ENCODE peak calls at places on chromosomes 3 and 15, in nine cellular contexts. One of them, this sample, is unnamed.

GRCh38 chr3:168249048-168249538 is 153.4 kb upstream of the GOLIM4 start:
- DNase-seq in activated T-cell treated with anti-CD3 and anti-CD28 coated beads for 48 hours: no peak
- DNase-seq in natural killer cell: no peak
- DNase-seq in T-helper 2 cell: no peak
- DNase-seq in cortex of kidney: no peak
- DNase-seq in hippocampal formation: no peak
- DNase-seq in HTR-8/SVneo: peak; percentile 8
- DNase-seq in fibroblast of pulmonary artery: peak; percentile 23
- DNase-seq in left ventricle myocardium inferior: no peak
- DNase-seq in this sample: no peak

GRCh38 chr3:111627092-111627491 is 31.9 kb upstream of the ZBED2 start:
- DNase-seq in activated T-cell treated with anti-CD3 and anti-CD28 coated beads for 48 hours: no peak
- DNase-seq in HTR-8/SVneo: no peak
- DNase-seq in fibroblast of pulmonary artery: no peak
- DNase-seq in natural killer cell: no peak
- DNase-seq in hippocampal formation: no peak
- DNase-seq in cortex of kidney: no peak
- DNase-seq in left ventricle myocardium inferior: no peak
- DNase-seq in T-helper 2 cell: no peak
- DNase-seq in this sample: no peak

GRCh38 chr3:97269202-97269601 is 454.8 kb downstream of the EPHA6 start:
- DNase-seq in left ventricle myocardium inferior: no peak
- DNase-seq in T-helper 2 cell: no peak
- DNase-seq in cortex of kidney: no peak
- DNase-seq in HTR-8/SVneo: no peak
- DNase-seq in hippocampal formation: no peak
- DNase-seq in activated T-cell treated with anti-CD3 and anti-CD28 coated beads for 48 hours: no peak
- DNase-seq in natural killer cell: no peak
- DNase-seq in fibroblast of pulmonary artery: no peak
- DNase-seq in this sample: no peak

GRCh38 chr15:56102401-56102800 is 109.0 kb upstream of the NEDD4 start:
- DNase-seq in cortex of kidney: no peak
- DNase-seq in HTR-8/SVneo: no peak
- DNase-seq in left ventricle myocardium inferior: no peak
- DNase-seq in activated T-cell treated with anti-CD3 and anti-CD28 coated beads for 48 hours: no peak
- DNase-seq in natural killer cell: no peak
- DNase-seq in T-helper 2 cell: no peak
- DNase-seq in fibroblast of pulmonary artery: no peak
- DNase-seq in hippocampal formation: no peak
- DNase-seq in this sample: no peak

GRCh38 chr3:138471481-138471880 is 37.1 kb downstream of the ESYT3 start:
- DNase-seq in hippocampal formation: no peak
- DNase-seq in natural killer cell: no peak
- DNase-seq in cortex of kidney: no peak
- DNase-seq in left ventricle myocardium inferior: no peak
- DNase-seq in HTR-8/SVneo: no peak
- DNase-seq in T-helper 2 cell: no peak
- DNase-seq in fibroblast of pulmonary artery: no peak
- DNase-seq in activated T-cell treated with anti-CD3 and anti-CD28 coated beads for 48 hours: no peak
- DNase-seq in this sample: no peak

GRCh38 chr3:152235709-152236298 is 32.9 kb upstream of the MBNL1 start:
- DNase-seq in cortex of kidney: no peak
- DNase-seq in T-helper 2 cell: no peak
- DNase-seq in HTR-8/SVneo: peak; percentile 18
- DNase-seq in natural killer cell: no peak
- DNase-seq in activated T-cell treated with anti-CD3 and anti-CD28 coated beads for 48 hours: no peak
- DNase-seq in fibroblast of pulmonary artery: peak; percentile 39
- DNase-seq in hippocampal formation: no peak
- DNase-seq in left ventricle myocardium inferior: no peak
- DNase-seq in this sample: no peak

GRCh38 chr15:56608140-56608778 is 125.0 kb downstream of the ZNF280D start:
- DNase-seq in natural killer cell: no peak
- DNase-seq in fibroblast of pulmonary artery: no peak
- DNase-seq in cortex of kidney: no peak
- DNase-seq in T-helper 2 cell: no peak
- DNase-seq in activated T-cell treated with anti-CD3 and anti-CD28 coated beads for 48 hours: no peak
- DNase-seq in hippocampal formation: no peak
- DNase-seq in HTR-8/SVneo: no peak
- DNase-seq in left ventricle myocardium inferior: no peak
- DNase-seq in this sample: no peak

GRCh38 chr15:91302588-91303439 is 202.8 kb downstream of the SV2B start:
- DNase-seq in left ventricle myocardium inferior: no peak
- DNase-seq in fibroblast of pulmonary artery: peak; percentile 74
- DNase-seq in natural killer cell: no peak
- DNase-seq in activated T-cell treated with anti-CD3 and anti-CD28 coated beads for 48 hours: no peak
- DNase-seq in hippocampal formation: peak; percentile 18
- DNase-seq in HTR-8/SVneo: peak; percentile 65
- DNase-seq in T-helper 2 cell: no peak
- DNase-seq in cortex of kidney: no peak
- DNase-seq in this sample: peak; percentile 34

GRCh38 chr3:166527325-166527724 is 690.1 kb upstream of the BCHE start:
- DNase-seq in T-helper 2 cell: no peak
- DNase-seq in activated T-cell treated with anti-CD3 and anti-CD28 coated beads for 48 hours: no peak
- DNase-seq in HTR-8/SVneo: peak; percentile 5
- DNase-seq in cortex of kidney: no peak
- DNase-seq in left ventricle myocardium inferior: no peak
- DNase-seq in natural killer cell: no peak
- DNase-seq in fibroblast of pulmonary artery: peak; percentile 0
- DNase-seq in hippocampal formation: no peak
- DNase-seq in this sample: no peak

GRCh38 chr3:159732172-159733111 is 256.2 kb upstream of the IL12A start:
- DNase-seq in HTR-8/SVneo: no peak
- DNase-seq in activated T-cell treated with anti-CD3 and anti-CD28 coated beads for 48 hours: no peak
- DNase-seq in hippocampal formation: no peak
- DNase-seq in left ventricle myocardium inferior: no peak
- DNase-seq in cortex of kidney: no peak
- DNase-seq in T-helper 2 cell: no peak
- DNase-seq in fibroblast of pulmonary artery: peak; percentile 39
- DNase-seq in natural killer cell: no peak
- DNase-seq in this sample: no peak

GRCh38 chr3:11539218-11539617 is 104.5 kb downstream of the VGLL4 start:
- DNase-seq in cortex of kidney: no peak
- DNase-seq in T-helper 2 cell: no peak
- DNase-seq in fibroblast of pulmonary artery: no peak
- DNase-seq in natural killer cell: no peak
- DNase-seq in left ventricle myocardium inferior: no peak
- DNase-seq in HTR-8/SVneo: no peak
- DNase-seq in activated T-cell treated with anti-CD3 and anti-CD28 coated beads for 48 hours: no peak
- DNase-seq in hippocampal formation: no peak
- DNase-seq in this sample: no peak

GRCh38 chr3:38004415-38005075 is 14.0 kb downstream of the VILL start:
- DNase-seq in cortex of kidney: no peak
- DNase-seq in HTR-8/SVneo: peak; percentile 50
- DNase-seq in activated T-cell treated with anti-CD3 and anti-CD28 coated beads for 48 hours: no peak
- DNase-seq in left ventricle myocardium inferior: peak; percentile 79
- DNase-seq in fibroblast of pulmonary artery: peak; percentile 72
- DNase-seq in T-helper 2 cell: peak; percentile 22
- DNase-seq in hippocampal formation: peak; percentile 75
- DNase-seq in natural killer cell: no peak
- DNase-seq in this sample: peak; percentile 81

GRCh38 chr15:76197703-76198455 is 113.4 kb downstream of the ETFA start:
- DNase-seq in fibroblast of pulmonary artery: no peak
- DNase-seq in T-helper 2 cell: no peak
- DNase-seq in left ventricle myocardium inferior: no peak
- DNase-seq in cortex of kidney: no peak
- DNase-seq in HTR-8/SVneo: no peak
- DNase-seq in activated T-cell treated with anti-CD3 and anti-CD28 coated beads for 48 hours: no peak
- DNase-seq in natural killer cell: no peak
- DNase-seq in hippocampal formation: no peak
- DNase-seq in this sample: no peak

GRCh38 chr3:125175321-125176078 is 37.0 kb downstream of the SLC12A8 start:
- DNase-seq in hippocampal formation: no peak
- DNase-seq in activated T-cell treated with anti-CD3 and anti-CD28 coated beads for 48 hours: no peak
- DNase-seq in natural killer cell: no peak
- DNase-seq in T-helper 2 cell: no peak
- DNase-seq in left ventricle myocardium inferior: no peak
- DNase-seq in HTR-8/SVneo: no peak
- DNase-seq in cortex of kidney: no peak
- DNase-seq in fibroblast of pulmonary artery: no peak
- DNase-seq in this sample: no peak

GRCh38 chr15:71003314-71003713 is 110.7 kb downstream of the LRRC49 start:
- DNase-seq in fibroblast of pulmonary artery: peak; percentile 24
- DNase-seq in cortex of kidney: no peak
- DNase-seq in left ventricle myocardium inferior: no peak
- DNase-seq in hippocampal formation: no peak
- DNase-seq in natural killer cell: no peak
- DNase-seq in HTR-8/SVneo: no peak
- DNase-seq in activated T-cell treated with anti-CD3 and anti-CD28 coated beads for 48 hours: no peak
- DNase-seq in T-helper 2 cell: no peak
- DNase-seq in this sample: no peak

GRCh38 chr15:79283252-79284048 is 928 bp downstream of the ANKRD34C start:
- DNase-seq in natural killer cell: peak; percentile 19
- DNase-seq in fibroblast of pulmonary artery: peak; percentile 47
- DNase-seq in T-helper 2 cell: no peak
- DNase-seq in activated T-cell treated with anti-CD3 and anti-CD28 coated beads for 48 hours: peak; percentile 21
- DNase-seq in left ventricle myocardium inferior: peak; percentile 35
- DNase-seq in hippocampal formation: peak; percentile 21
- DNase-seq in HTR-8/SVneo: peak; percentile 31
- DNase-seq in cortex of kidney: no peak
- DNase-seq in this sample: peak; percentile 54

GRCh38 chr3:180828001-180828720 is 84.3 kb upstream of the FXR1 start:
- DNase-seq in fibroblast of pulmonary artery: no peak
- DNase-seq in activated T-cell treated with anti-CD3 and anti-CD28 coated beads for 48 hours: no peak
- DNase-seq in hippocampal formation: no peak
- DNase-seq in T-helper 2 cell: no peak
- DNase-seq in natural killer cell: no peak
- DNase-seq in HTR-8/SVneo: no peak
- DNase-seq in cortex of kidney: no peak
- DNase-seq in left ventricle myocardium inferior: no peak
- DNase-seq in this sample: peak; percentile 72

GRCh38 chr3:65352951-65353350 is 665.2 kb upstream of the ADAMTS9 start:
- DNase-seq in fibroblast of pulmonary artery: no peak
- DNase-seq in left ventricle myocardium inferior: no peak
- DNase-seq in natural killer cell: no peak
- DNase-seq in activated T-cell treated with anti-CD3 and anti-CD28 coated beads for 48 hours: no peak
- DNase-seq in cortex of kidney: no peak
- DNase-seq in hippocampal formation: no peak
- DNase-seq in HTR-8/SVneo: no peak
- DNase-seq in T-helper 2 cell: no peak
- DNase-seq in this sample: no peak

GRCh38 chr15:49876401-49877038 is 242.5 kb downstream of the ATP8B4 start:
- DNase-seq in HTR-8/SVneo: no peak
- DNase-seq in left ventricle myocardium inferior: peak; percentile 19
- DNase-seq in activated T-cell treated with anti-CD3 and anti-CD28 coated beads for 48 hours: no peak
- DNase-seq in T-helper 2 cell: no peak
- DNase-seq in natural killer cell: no peak
- DNase-seq in hippocampal formation: no peak
- DNase-seq in cortex of kidney: no peak
- DNase-seq in fibroblast of pulmonary artery: no peak
- DNase-seq in this sample: no peak

GRCh38 chr3:98855811-98856400 is 45.6 kb downstream of the DCBLD2 start:
- DNase-seq in cortex of kidney: no peak
- DNase-seq in natural killer cell: no peak
- DNase-seq in activated T-cell treated with anti-CD3 and anti-CD28 coated beads for 48 hours: no peak
- DNase-seq in fibroblast of pulmonary artery: peak; percentile 93
- DNase-seq in hippocampal formation: no peak
- DNase-seq in T-helper 2 cell: no peak
- DNase-seq in left ventricle myocardium inferior: no peak
- DNase-seq in HTR-8/SVneo: peak; percentile 67
- DNase-seq in this sample: no peak

GRCh38 chr3:41064070-41064469 is 135.2 kb upstream of the CTNNB1 start:
- DNase-seq in fibroblast of pulmonary artery: no peak
- DNase-seq in cortex of kidney: no peak
- DNase-seq in activated T-cell treated with anti-CD3 and anti-CD28 coated beads for 48 hours: no peak
- DNase-seq in left ventricle myocardium inferior: no peak
- DNase-seq in natural killer cell: no peak
- DNase-seq in hippocampal formation: no peak
- DNase-seq in T-helper 2 cell: no peak
- DNase-seq in HTR-8/SVneo: no peak
- DNase-seq in this sample: no peak

GRCh38 chr15:80456517-80457497 is 52.6 kb downstream of the ARNT2 start:
- DNase-seq in T-helper 2 cell: no peak
- DNase-seq in HTR-8/SVneo: no peak
- DNase-seq in left ventricle myocardium inferior: no peak
- DNase-seq in hippocampal formation: no peak
- DNase-seq in fibroblast of pulmonary artery: peak; percentile 27
- DNase-seq in activated T-cell treated with anti-CD3 and anti-CD28 coated beads for 48 hours: no peak
- DNase-seq in natural killer cell: no peak
- DNase-seq in cortex of kidney: no peak
- DNase-seq in this sample: no peak

GRCh38 chr3:45688882-45689786 is at the start of gene SACM1L:
- DNase-seq in natural killer cell: peak; percentile 97
- DNase-seq in fibroblast of pulmonary artery: peak; percentile 99
- DNase-seq in activated T-cell treated with anti-CD3 and anti-CD28 coated beads for 48 hours: peak; percentile 96
- DNase-seq in cortex of kidney: peak; percentile 83
- DNase-seq in HTR-8/SVneo: peak; percentile 84
- DNase-seq in T-helper 2 cell: peak; percentile 94
- DNase-seq in left ventricle myocardium inferior: peak; percentile 98
- DNase-seq in hippocampal formation: peak; percentile 97
- DNase-seq in this sample: peak; percentile 97

GRCh38 chr3:14784087-14784596 is 34.6 kb upstream of the FGD5 start:
- DNase-seq in left ventricle myocardium inferior: no peak
- DNase-seq in natural killer cell: no peak
- DNase-seq in hippocampal formation: no peak
- DNase-seq in fibroblast of pulmonary artery: no peak
- DNase-seq in T-helper 2 cell: no peak
- DNase-seq in HTR-8/SVneo: no peak
- DNase-seq in cortex of kidney: no peak
- DNase-seq in activated T-cell treated with anti-CD3 and anti-CD28 coated beads for 48 hours: no peak
- DNase-seq in this sample: no peak

GRCh38 chr15:101256756-101257155 is 4.9 kb upstream of the CHSY1 start:
- DNase-seq in activated T-cell treated with anti-CD3 and anti-CD28 coated beads for 48 hours: no peak
- DNase-seq in fibroblast of pulmonary artery: no peak
- DNase-seq in left ventricle myocardium inferior: no peak
- DNase-seq in T-helper 2 cell: no peak
- DNase-seq in cortex of kidney: no peak
- DNase-seq in HTR-8/SVneo: no peak
- DNase-seq in natural killer cell: no peak
- DNase-seq in hippocampal formation: no peak
- DNase-seq in this sample: no peak

GRCh38 chr15:63918317-63918672 is 84.5 kb upstream of the HERC1 start:
- DNase-seq in T-helper 2 cell: no peak
- DNase-seq in activated T-cell treated with anti-CD3 and anti-CD28 coated beads for 48 hours: no peak
- DNase-seq in HTR-8/SVneo: no peak
- DNase-seq in cortex of kidney: no peak
- DNase-seq in left ventricle myocardium inferior: no peak
- DNase-seq in hippocampal formation: no peak
- DNase-seq in natural killer cell: no peak
- DNase-seq in fibroblast of pulmonary artery: no peak
- DNase-seq in this sample: no peak

GRCh38 chr3:27590437-27591320 is 106.5 kb upstream of the SLC4A7 start:
- DNase-seq in T-helper 2 cell: no peak
- DNase-seq in fibroblast of pulmonary artery: peak; percentile 78
- DNase-seq in activated T-cell treated with anti-CD3 and anti-CD28 coated beads for 48 hours: no peak
- DNase-seq in HTR-8/SVneo: peak; percentile 40
- DNase-seq in natural killer cell: no peak
- DNase-seq in cortex of kidney: no peak
- DNase-seq in hippocampal formation: no peak
- DNase-seq in left ventricle myocardium inferior: no peak
- DNase-seq in this sample: no peak

This sample was measured in posterior cingulate gyrus.